ENCODE peak calls at places on chromosome 6, in six cellular contexts. One of them, this sample, is unnamed.
A peak's percentile ranks its signal among the peaks of the same experiment; 100 is the strongest.

GRCh38 chr6:166592818-166593217 is 6.3 kb upstream of the RAMACL start:
- DNase-seq in bronchial epithelial cell: peak; percentile 33
- DNase-seq in CD4-positive, alpha-beta memory T cell: no peak
- DNase-seq in LHCN-M2: peak; percentile 73
- DNase-seq in GM06990: no peak
- DNase-seq in naive thymus-derived CD8-positive, alpha-beta T cell: no peak
- DNase-seq in this sample: no peak

GRCh38 chr6:3915076-3915791 is 66.1 kb downstream of the FAM50B start:
- DNase-seq in bronchial epithelial cell: no peak
- DNase-seq in CD4-positive, alpha-beta memory T cell: peak; percentile 70
- DNase-seq in GM06990: no peak
- DNase-seq in LHCN-M2: no peak
- DNase-seq in naive thymus-derived CD8-positive, alpha-beta T cell: peak; percentile 70
- DNase-seq in this sample: no peak

GRCh38 chr6:96659084-96659845 is 96.3 kb downstream of the FHL5 start:
- DNase-seq in CD4-positive, alpha-beta memory T cell: no peak
- DNase-seq in bronchial epithelial cell: no peak
- DNase-seq in LHCN-M2: no peak
- DNase-seq in GM06990: no peak
- DNase-seq in naive thymus-derived CD8-positive, alpha-beta T cell: no peak
- DNase-seq in this sample: no peak

GRCh38 chr6:135212935-135213334 is 31.8 kb downstream of the MYB start:
- DNase-seq in bronchial epithelial cell: peak; percentile 9
- DNase-seq in GM06990: no peak
- DNase-seq in naive thymus-derived CD8-positive, alpha-beta T cell: peak; percentile 28
- DNase-seq in LHCN-M2: peak; percentile 25
- DNase-seq in CD4-positive, alpha-beta memory T cell: no peak
- DNase-seq in this sample: peak; percentile 18

GRCh38 chr6:56860466-56860865 is 94.4 kb upstream of the BEND6 start:
- DNase-seq in GM06990: no peak
- DNase-seq in LHCN-M2: peak; percentile 58
- DNase-seq in bronchial epithelial cell: peak; percentile 59
- DNase-seq in naive thymus-derived CD8-positive, alpha-beta T cell: no peak
- DNase-seq in CD4-positive, alpha-beta memory T cell: no peak
- DNase-seq in this sample: peak; percentile 66

GRCh38 chr6:10030942-10031537 is 383.8 kb downstream of the TFAP2A start:
- DNase-seq in LHCN-M2: peak; percentile 4
- DNase-seq in bronchial epithelial cell: peak; percentile 40
- DNase-seq in CD4-positive, alpha-beta memory T cell: no peak
- DNase-seq in naive thymus-derived CD8-positive, alpha-beta T cell: no peak
- DNase-seq in GM06990: no peak
- DNase-seq in this sample: no peak

GRCh38 chr6:41695825-41696224 is 39.6 kb downstream of the TFEB start:
- DNase-seq in LHCN-M2: no peak
- DNase-seq in CD4-positive, alpha-beta memory T cell: no peak
- DNase-seq in naive thymus-derived CD8-positive, alpha-beta T cell: no peak
- DNase-seq in GM06990: no peak
- DNase-seq in bronchial epithelial cell: no peak
- DNase-seq in this sample: no peak

GRCh38 chr6:160013987-160014868 is 45.3 kb downstream of the IGF2R start:
- DNase-seq in LHCN-M2: peak; percentile 81
- DNase-seq in GM06990: no peak
- DNase-seq in naive thymus-derived CD8-positive, alpha-beta T cell: peak; percentile 26
- DNase-seq in bronchial epithelial cell: no peak
- DNase-seq in CD4-positive, alpha-beta memory T cell: peak; percentile 13
- DNase-seq in this sample: no peak

GRCh38 chr6:96468681-96469224 is 52.9 kb upstream of the UFL1 start:
- DNase-seq in bronchial epithelial cell: no peak
- DNase-seq in LHCN-M2: no peak
- DNase-seq in CD4-positive, alpha-beta memory T cell: no peak
- DNase-seq in naive thymus-derived CD8-positive, alpha-beta T cell: peak; percentile 12
- DNase-seq in GM06990: no peak
- DNase-seq in this sample: no peak

GRCh38 chr6:105804436-105804835 is 281.7 kb upstream of the PRDM1 start:
- DNase-seq in CD4-positive, alpha-beta memory T cell: no peak
- DNase-seq in bronchial epithelial cell: peak; percentile 94
- DNase-seq in naive thymus-derived CD8-positive, alpha-beta T cell: no peak
- DNase-seq in LHCN-M2: peak; percentile 84
- DNase-seq in GM06990: no peak
- DNase-seq in this sample: peak; percentile 76

GRCh38 chr6:162964703-162965140 is 236.9 kb downstream of the PACRG start:
- DNase-seq in LHCN-M2: peak; percentile 100
- DNase-seq in GM06990: no peak
- DNase-seq in bronchial epithelial cell: peak; percentile 23
- DNase-seq in CD4-positive, alpha-beta memory T cell: no peak
- DNase-seq in naive thymus-derived CD8-positive, alpha-beta T cell: no peak
- DNase-seq in this sample: peak; percentile 99

GRCh38 chr6:38212116-38212515 is 392.6 kb downstream of the ZFAND3 start:
- DNase-seq in LHCN-M2: no peak
- DNase-seq in naive thymus-derived CD8-positive, alpha-beta T cell: no peak
- DNase-seq in CD4-positive, alpha-beta memory T cell: no peak
- DNase-seq in GM06990: no peak
- DNase-seq in bronchial epithelial cell: no peak
- DNase-seq in this sample: no peak

GRCh38 chr6:107114872-107115694 is at the start of gene BEND3:
- DNase-seq in naive thymus-derived CD8-positive, alpha-beta T cell: peak; percentile 45
- DNase-seq in GM06990: peak; percentile 64
- DNase-seq in CD4-positive, alpha-beta memory T cell: peak; percentile 42
- DNase-seq in bronchial epithelial cell: no peak
- DNase-seq in LHCN-M2: peak; percentile 9
- DNase-seq in this sample: no peak

GRCh38 chr6:90436403-90436802 is 139.8 kb upstream of the BACH2 start:
- DNase-seq in LHCN-M2: no peak
- DNase-seq in naive thymus-derived CD8-positive, alpha-beta T cell: no peak
- DNase-seq in bronchial epithelial cell: no peak
- DNase-seq in CD4-positive, alpha-beta memory T cell: no peak
- DNase-seq in GM06990: no peak
- DNase-seq in this sample: peak; percentile 37

GRCh38 chr6:4603856-4604369 is 172.3 kb upstream of the CDYL start:
- DNase-seq in CD4-positive, alpha-beta memory T cell: no peak
- DNase-seq in naive thymus-derived CD8-positive, alpha-beta T cell: no peak
- DNase-seq in LHCN-M2: no peak
- DNase-seq in bronchial epithelial cell: no peak
- DNase-seq in GM06990: no peak
- DNase-seq in this sample: no peak

GRCh38 chr6:41503841-41504525 is 42.2 kb upstream of the FOXP4 start:
- DNase-seq in GM06990: no peak
- DNase-seq in bronchial epithelial cell: no peak
- DNase-seq in LHCN-M2: no peak
- DNase-seq in CD4-positive, alpha-beta memory T cell: no peak
- DNase-seq in naive thymus-derived CD8-positive, alpha-beta T cell: no peak
- DNase-seq in this sample: peak; percentile 37